ENCODE peak calls at places on chromosome 1, in four cellular contexts. One of them, this sample, is unnamed. For H3K4me1, the result is how much of the 10 kb centered on the place peaks cover.

GRCh38 chr1:96513136-96513535 is 208.4 kb upstream of the PTBP2 start:
- DNase-seq in body of pancreas: no peak
- DNase-seq in ovary: no peak
- DNase-seq in right lobe of liver: no peak
- DNase-seq in this sample: no peak

GRCh38 chr1:240284656-240285427 is 193.2 kb downstream of the FMN2 start:
- DNase-seq in body of pancreas: no peak
- DNase-seq in ovary: no peak
- DNase-seq in right lobe of liver: no peak
- DNase-seq in this sample: no peak

GRCh38 chr1:68197891-68198290 is 34.4 kb downstream of the WLS start:
- DNase-seq in ovary: no peak
- DNase-seq in right lobe of liver: no peak
- DNase-seq in body of pancreas: peak
- DNase-seq in this sample: no peak

GRCh38 chr1:46198026-46198826 is at the start of gene POMGNT1:
- DNase-seq in ovary: peak
- DNase-seq in right lobe of liver: peak
- DNase-seq in body of pancreas: peak
- DNase-seq in this sample: peak

GRCh38 chr1:245086389-245086969 is 68.3 kb upstream of the KIF26B start:
- DNase-seq in ovary: no peak
- DNase-seq in body of pancreas: no peak
- DNase-seq in right lobe of liver: no peak
- DNase-seq in this sample: no peak

GRCh38 chr1:160186734-160187133 is 3.6 kb upstream of the CASQ1 start:
- DNase-seq in right lobe of liver: no peak
- DNase-seq in ovary: no peak
- DNase-seq in body of pancreas: no peak
- DNase-seq in this sample: no peak

GRCh38 chr1:17162941-17163340 is 42.0 kb upstream of the PADI1 start:
- DNase-seq in body of pancreas: no peak
- DNase-seq in ovary: no peak
- DNase-seq in right lobe of liver: no peak
- DNase-seq in this sample: no peak

GRCh38 chr1:39988618-39989343 is 33.8 kb downstream of the MFSD2A start:
- DNase-seq in body of pancreas: peak
- DNase-seq in ovary: no peak
- DNase-seq in right lobe of liver: no peak
- DNase-seq in this sample: no peak

GRCh38 chr1:6353948-6354658 is 39.5 kb downstream of the ACOT7 start:
- DNase-seq in body of pancreas: peak
- DNase-seq in right lobe of liver: peak
- DNase-seq in ovary: no peak
- DNase-seq in this sample: no peak

GRCh38 chr1:46244656-46245371 is 2.7 kb upstream of the RAD54L start:
- DNase-seq in body of pancreas: no peak
- DNase-seq in ovary: no peak
- DNase-seq in right lobe of liver: no peak
- DNase-seq in this sample: no peak

GRCh38 chr1:34549199-34549598 is 205.6 kb upstream of the GJB5 start:
- DNase-seq in body of pancreas: no peak
- DNase-seq in ovary: no peak
- DNase-seq in right lobe of liver: peak
- DNase-seq in this sample: no peak

GRCh38 chr1:15574741-15575140 is 10.1 kb downstream of the AGMAT start:
- DNase-seq in right lobe of liver: peak
- DNase-seq in ovary: peak
- DNase-seq in body of pancreas: no peak
- DNase-seq in this sample: no peak

GRCh38 chr1:58815680-58816071 is 31.8 kb upstream of the JUN start:
- DNase-seq in right lobe of liver: peak
- DNase-seq in ovary: no peak
- DNase-seq in body of pancreas: peak
- DNase-seq in this sample: no peak

GRCh38 chr1:3912809-3913685 is 13.0 kb upstream of the C1orf174 start:
- DNase-seq in ovary: no peak
- DNase-seq in right lobe of liver: peak
- DNase-seq in body of pancreas: no peak
- DNase-seq in this sample: no peak

GRCh38 chr1:20578721-20579380 is 10.0 kb upstream of the CDA start:
- DNase-seq in right lobe of liver: no peak
- DNase-seq in body of pancreas: no peak
- DNase-seq in ovary: no peak
- DNase-seq in this sample: no peak

GRCh38 chr1:16970132-16970910 is 10.1 kb downstream of the MFAP2 start:
- DNase-seq in ovary: no peak
- DNase-seq in right lobe of liver: no peak
- DNase-seq in body of pancreas: no peak
- DNase-seq in this sample: no peak

GRCh38 chr1:3186526-3186921 is 117.5 kb downstream of the PRDM16 start:
- DNase-seq in ovary: peak
- DNase-seq in body of pancreas: peak
- DNase-seq in right lobe of liver: no peak
- DNase-seq in this sample: peak

GRCh38 chr1:37394574-37395464 is 79.6 kb upstream of the ZC3H12A start:
- DNase-seq in ovary: no peak
- DNase-seq in right lobe of liver: no peak
- DNase-seq in body of pancreas: no peak
- DNase-seq in this sample: no peak

GRCh38 chr1:97508653-97509218 is 412.1 kb downstream of the DPYD start:
- DNase-seq in ovary: no peak
- DNase-seq in right lobe of liver: no peak
- DNase-seq in body of pancreas: no peak
- DNase-seq in this sample: no peak

GRCh38 chr1:8252266-8252951 is 65.5 kb upstream of the SLC45A1 start:
- DNase-seq in ovary: no peak
- DNase-seq in body of pancreas: peak
- DNase-seq in right lobe of liver: peak
- DNase-seq in this sample: no peak

GRCh38 chr1:186626969-186627368 is 53.3 kb downstream of the PTGS2 start:
- DNase-seq in body of pancreas: no peak
- DNase-seq in right lobe of liver: no peak
- DNase-seq in ovary: no peak
- DNase-seq in this sample: no peak

GRCh38 chr1:120179420-120180348 is 3.4 kb upstream of the SEC22B start:
- DNase-seq in right lobe of liver: no peak
- DNase-seq in ovary: peak
- DNase-seq in body of pancreas: peak
- DNase-seq in this sample: no peak

GRCh38 chr1:18539171-18539570 is 58.4 kb downstream of the KLHDC7A start:
- DNase-seq in ovary: no peak
- DNase-seq in right lobe of liver: no peak
- DNase-seq in body of pancreas: peak
- DNase-seq in this sample: no peak

GRCh38 chr1:94727846-94728715 is 92.1 kb upstream of the SLC44A3 start:
- DNase-seq in right lobe of liver: no peak
- DNase-seq in body of pancreas: no peak
- DNase-seq in ovary: peak
- DNase-seq in this sample: no peak

GRCh38 chr1:229279242-229279641 is 8.3 kb downstream of the RAB4A start:
- DNase-seq in ovary: no peak
- DNase-seq in body of pancreas: no peak
- DNase-seq in right lobe of liver: no peak
- DNase-seq in this sample: no peak

GRCh38 chr1:94819945-94820746 is at the start of gene SLC44A3:
- DNase-seq in right lobe of liver: peak
- DNase-seq in ovary: peak
- DNase-seq in body of pancreas: peak
- DNase-seq in this sample: no peak

GRCh38 chr1:44646276-44646675 is 28.0 kb downstream of the TMEM53 start:
- DNase-seq in ovary: no peak
- DNase-seq in right lobe of liver: no peak
- DNase-seq in body of pancreas: no peak
- DNase-seq in this sample: no peak

GRCh38 chr1:15386128-15386824 is 23.4 kb upstream of the EFHD2 start:
- DNase-seq in body of pancreas: no peak
- DNase-seq in ovary: no peak
- DNase-seq in right lobe of liver: no peak
- DNase-seq in this sample: no peak

GRCh38 chr1:108896160-108897150 is 19.7 kb downstream of the GPSM2 start:
- DNase-seq in ovary: no peak
- DNase-seq in right lobe of liver: no peak
- DNase-seq in body of pancreas: no peak
- DNase-seq in this sample: no peak

GRCh38 chr1:181255270-181255929 is 166.9 kb downstream of the IER5 start:
- DNase-seq in ovary: no peak
- DNase-seq in right lobe of liver: peak
- DNase-seq in body of pancreas: peak
- DNase-seq in this sample: no peak

GRCh38 chr1:19311503-19311930 is 427 bp downstream of the AKR7A2 start:
- DNase-seq in body of pancreas: peak
- DNase-seq in ovary: peak
- DNase-seq in right lobe of liver: no peak
- DNase-seq in this sample: peak

GRCh38 chr1:160411231-160411630 is 10.9 kb downstream of the VANGL2 start:
- DNase-seq in ovary: no peak
- DNase-seq in body of pancreas: no peak
- DNase-seq in right lobe of liver: no peak
- DNase-seq in this sample: no peak

GRCh38 chr1:59674605-59675004 is 140.1 kb upstream of the HOOK1 start:
- DNase-seq in body of pancreas: no peak
- DNase-seq in right lobe of liver: no peak
- DNase-seq in ovary: peak
- DNase-seq in this sample: no peak

GRCh38 chr1:226608699-226609505 is 60.3 kb downstream of the STUM start:
- DNase-seq in right lobe of liver: peak
- DNase-seq in body of pancreas: peak
- DNase-seq in ovary: peak
- DNase-seq in this sample: peak

DNA sequence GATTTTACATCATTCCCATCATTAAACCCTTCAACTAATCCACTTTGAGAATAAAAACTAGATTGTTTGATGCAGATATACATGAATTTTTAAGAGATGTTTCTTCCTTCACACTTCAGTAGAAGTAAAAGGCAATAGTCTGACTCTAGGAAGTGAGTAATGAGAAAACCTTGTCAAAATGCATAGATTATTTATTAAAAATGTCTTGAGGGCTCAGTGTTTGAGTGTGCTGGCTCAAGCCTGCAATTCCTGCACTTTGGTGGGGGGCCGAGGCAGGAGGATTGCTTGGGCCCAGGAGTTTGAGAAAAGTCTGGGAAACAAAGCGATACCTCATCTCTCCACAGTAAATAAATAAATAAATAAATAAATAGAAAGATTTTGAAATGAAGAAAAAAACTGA is 177.1 kb downstream of the NEGR1 start:
- DNase-seq in body of pancreas: no peak
- DNase-seq in right lobe of liver: no peak
- DNase-seq in ovary: no peak
- DNase-seq in this sample: no peak
- H3K4me1 ChIP-seq in body of pancreas: under half
- H3K4me1 ChIP-seq in right lobe of liver: under half
- H3K4me1 ChIP-seq in ovary: under half
- H3K4me1 ChIP-seq in this sample: under half

DNA sequence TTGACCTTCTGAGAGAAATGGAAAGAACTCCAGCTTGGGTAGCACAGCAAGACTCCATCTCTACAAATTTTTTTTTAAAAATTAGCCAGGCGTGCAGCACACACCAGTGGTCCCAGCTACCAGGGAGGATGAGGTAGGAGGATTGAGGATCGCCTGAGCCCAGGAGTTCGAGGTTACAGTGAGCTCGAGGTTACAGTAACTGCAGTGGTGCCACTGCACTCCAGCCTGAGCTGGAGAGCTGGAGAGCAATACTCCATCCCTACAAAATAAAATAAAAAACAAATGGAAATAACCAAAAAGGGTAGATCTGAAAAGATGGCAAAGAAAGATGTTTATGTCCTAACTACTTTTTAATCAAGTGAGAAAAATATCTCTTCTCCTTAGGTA is 14.5 kb downstream of the POGZ start:
- DNase-seq in right lobe of liver: no peak
- DNase-seq in body of pancreas: no peak
- DNase-seq in ovary: no peak
- DNase-seq in this sample: no peak
- H3K27ac ChIP-seq in right lobe of liver: no peak
- H3K27ac ChIP-seq in body of pancreas: no peak
- H3K27ac ChIP-seq in ovary: no peak
- H3K27ac ChIP-seq in this sample: no peak

DNA sequence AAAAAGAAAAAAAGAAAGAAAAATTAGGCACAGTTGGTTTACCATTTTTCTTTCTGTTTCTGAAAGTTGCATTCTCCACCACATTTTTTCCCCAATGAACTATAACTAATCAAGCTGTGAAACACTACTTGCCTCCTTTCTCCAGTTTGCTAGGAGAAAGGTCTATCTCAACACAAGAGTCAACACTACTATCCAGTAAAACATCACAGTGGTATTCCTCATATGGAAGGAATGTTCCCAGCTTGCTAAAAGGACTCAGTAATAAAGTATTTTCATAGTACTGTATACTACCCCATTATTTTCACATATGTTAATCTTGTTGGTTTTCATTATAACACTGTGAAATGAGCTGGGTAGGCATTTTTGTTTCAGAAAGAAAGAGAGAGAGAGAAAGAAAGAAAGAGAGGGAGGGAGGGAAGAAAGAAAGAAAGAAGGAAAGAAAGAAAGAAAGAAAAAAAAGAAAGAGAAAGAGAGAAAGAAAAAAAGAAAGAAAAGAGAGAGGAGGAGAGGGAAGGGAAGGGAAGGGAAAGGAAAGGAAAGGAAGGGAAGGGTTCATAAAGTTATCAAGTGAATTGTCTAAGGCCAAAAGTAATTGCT is 7.9 kb downstream of the PTGER3 start:
- DNase-seq in right lobe of liver: no peak
- DNase-seq in body of pancreas: no peak
- DNase-seq in ovary: no peak
- DNase-seq in this sample: no peak
- H3K4me3 ChIP-seq in right lobe of liver: no peak
- H3K4me3 ChIP-seq in body of pancreas: no peak
- H3K4me3 ChIP-seq in ovary: no peak
- H3K4me3 ChIP-seq in this sample: no peak

GRCh38 chr1:151992345-151993083 is 1.1 kb downstream of the S100A10 start:
- DNase-seq in ovary: peak
- DNase-seq in body of pancreas: peak
- DNase-seq in right lobe of liver: peak
- DNase-seq in this sample: peak
- H3K4me1 ChIP-seq in ovary: under half
- H3K4me1 ChIP-seq in body of pancreas: half or more
- H3K4me1 ChIP-seq in right lobe of liver: under half
- H3K4me1 ChIP-seq in this sample: half or more

DNA sequence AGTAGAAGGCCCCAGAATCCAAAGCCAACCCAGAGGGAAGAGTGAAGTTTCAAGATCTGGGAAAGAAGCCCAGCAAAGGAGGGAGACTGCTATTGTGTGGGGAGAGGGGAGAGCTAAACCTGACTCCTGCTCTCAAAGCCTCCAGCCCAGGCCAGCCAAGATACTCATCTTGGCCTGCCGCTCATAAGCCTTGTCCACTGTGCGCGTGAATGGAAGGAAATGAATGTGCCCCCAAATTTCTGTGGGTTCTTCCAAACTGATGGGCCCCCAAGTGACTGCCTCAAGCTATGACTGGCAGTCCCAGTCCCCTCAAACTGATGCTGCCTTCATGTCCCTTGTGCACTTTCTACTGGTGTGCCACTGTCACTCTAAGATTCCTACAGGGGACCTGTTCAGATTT is 2.0 kb downstream of the PLXNA2 start:
- DNase-seq in body of pancreas: no peak
- DNase-seq in ovary: no peak
- DNase-seq in right lobe of liver: no peak
- DNase-seq in this sample: no peak
- H3K27ac ChIP-seq in body of pancreas: peak
- H3K27ac ChIP-seq in ovary: peak
- H3K27ac ChIP-seq in right lobe of liver: no peak
- H3K27ac ChIP-seq in this sample: no peak

This sample was measured in CD8-positive, alpha-beta T cell.